ENCODE peak calls at places on chromosome 2, in ten cellular contexts. One of them, this sample, is unnamed.
A peak's percentile ranks its signal among the peaks of the same experiment; 100 is the strongest.

GRCh38 chr2:75325594-75325993 is 126.3 kb upstream of the TACR1 start:
- DNase-seq in effector CD4-positive, alpha-beta T cell: no peak
- DNase-seq in SK-MEL-5: no peak
- DNase-seq in progenitor cell of endocrine pancreas: no peak
- DNase-seq in AG04449: no peak
- DNase-seq in NCI-H2171: no peak
- DNase-seq in hypothalamus: no peak
- DNase-seq in iris pigment epithelial cell: no peak
- DNase-seq in T-helper 2 cell: no peak
- DNase-seq in lower lobe of right lung: no peak
- DNase-seq in this sample: no peak

GRCh38 chr2:213233438-213234330 is 50.6 kb upstream of the SPAG16 start:
- DNase-seq in T-helper 2 cell: no peak
- DNase-seq in iris pigment epithelial cell: no peak
- DNase-seq in SK-MEL-5: no peak
- DNase-seq in progenitor cell of endocrine pancreas: no peak
- DNase-seq in AG04449: no peak
- DNase-seq in NCI-H2171: no peak
- DNase-seq in hypothalamus: no peak
- DNase-seq in lower lobe of right lung: no peak
- DNase-seq in effector CD4-positive, alpha-beta T cell: no peak
- DNase-seq in this sample: no peak

GRCh38 chr2:15040429-15041084 is 408.0 kb downstream of the LRATD1 start:
- DNase-seq in effector CD4-positive, alpha-beta T cell: no peak
- DNase-seq in lower lobe of right lung: no peak
- DNase-seq in SK-MEL-5: no peak
- DNase-seq in progenitor cell of endocrine pancreas: no peak
- DNase-seq in iris pigment epithelial cell: no peak
- DNase-seq in hypothalamus: no peak
- DNase-seq in AG04449: no peak
- DNase-seq in T-helper 2 cell: no peak
- DNase-seq in NCI-H2171: peak; percentile 90
- DNase-seq in this sample: no peak

GRCh38 chr2:161905389-161906046 is 168.5 kb downstream of the DPP4 start:
- DNase-seq in hypothalamus: no peak
- DNase-seq in progenitor cell of endocrine pancreas: no peak
- DNase-seq in iris pigment epithelial cell: peak; percentile 25
- DNase-seq in lower lobe of right lung: no peak
- DNase-seq in SK-MEL-5: peak; percentile 84
- DNase-seq in effector CD4-positive, alpha-beta T cell: no peak
- DNase-seq in NCI-H2171: no peak
- DNase-seq in T-helper 2 cell: peak; percentile 50
- DNase-seq in AG04449: no peak
- DNase-seq in this sample: peak; percentile 2

GRCh38 chr2:227460079-227460485 is 11.9 kb upstream of the AGFG1 start:
- DNase-seq in hypothalamus: no peak
- DNase-seq in effector CD4-positive, alpha-beta T cell: peak; percentile 38
- DNase-seq in SK-MEL-5: no peak
- DNase-seq in T-helper 2 cell: peak; percentile 55
- DNase-seq in progenitor cell of endocrine pancreas: no peak
- DNase-seq in iris pigment epithelial cell: peak; percentile 84
- DNase-seq in NCI-H2171: no peak
- DNase-seq in AG04449: no peak
- DNase-seq in lower lobe of right lung: no peak
- DNase-seq in this sample: no peak

GRCh38 chr2:236177967-236178909 is 10.1 kb upstream of the GBX2 start:
- DNase-seq in AG04449: no peak
- DNase-seq in iris pigment epithelial cell: peak; percentile 44
- DNase-seq in SK-MEL-5: peak; percentile 17
- DNase-seq in hypothalamus: peak; percentile 38
- DNase-seq in progenitor cell of endocrine pancreas: peak; percentile 78
- DNase-seq in lower lobe of right lung: no peak
- DNase-seq in NCI-H2171: no peak
- DNase-seq in T-helper 2 cell: no peak
- DNase-seq in effector CD4-positive, alpha-beta T cell: no peak
- DNase-seq in this sample: no peak

GRCh38 chr2:216015722-216016464 is 2.5 kb upstream of the MREG start:
- DNase-seq in lower lobe of right lung: no peak
- DNase-seq in AG04449: no peak
- DNase-seq in effector CD4-positive, alpha-beta T cell: peak; percentile 22
- DNase-seq in NCI-H2171: peak; percentile 50
- DNase-seq in T-helper 2 cell: peak; percentile 55
- DNase-seq in progenitor cell of endocrine pancreas: no peak
- DNase-seq in iris pigment epithelial cell: no peak
- DNase-seq in SK-MEL-5: no peak
- DNase-seq in hypothalamus: no peak
- DNase-seq in this sample: no peak

GRCh38 chr2:140442319-140442718 is 1662.1 kb upstream of the NXPH2 start:
- DNase-seq in hypothalamus: no peak
- DNase-seq in SK-MEL-5: no peak
- DNase-seq in lower lobe of right lung: no peak
- DNase-seq in iris pigment epithelial cell: peak; percentile 11
- DNase-seq in T-helper 2 cell: no peak
- DNase-seq in progenitor cell of endocrine pancreas: no peak
- DNase-seq in effector CD4-positive, alpha-beta T cell: no peak
- DNase-seq in NCI-H2171: no peak
- DNase-seq in AG04449: no peak
- DNase-seq in this sample: no peak

GRCh38 chr2:224449212-224450147 is 47.6 kb upstream of the FAM124B start:
- DNase-seq in effector CD4-positive, alpha-beta T cell: no peak
- DNase-seq in iris pigment epithelial cell: peak; percentile 20
- DNase-seq in progenitor cell of endocrine pancreas: no peak
- DNase-seq in NCI-H2171: no peak
- DNase-seq in lower lobe of right lung: no peak
- DNase-seq in hypothalamus: no peak
- DNase-seq in SK-MEL-5: peak; percentile 56
- DNase-seq in AG04449: no peak
- DNase-seq in T-helper 2 cell: no peak
- DNase-seq in this sample: no peak